ENCODE peak calls at places on chromosomes 7 and 10, in four cellular contexts. One of them, this sample, is unnamed.

GRCh38 chr7:91396-92158 is 100.8 kb upstream of the FAM20C start:
- DNase-seq in ACHN: no peak
- DNase-seq in MM.1S: no peak
- DNase-seq in omental fat pad: no peak
- DNase-seq in this sample: no peak

GRCh38 chr7:139725843-139726484 is 51.8 kb downstream of the HIPK2 start:
- DNase-seq in ACHN: no peak
- DNase-seq in omental fat pad: no peak
- DNase-seq in MM.1S: no peak
- DNase-seq in this sample: no peak

GRCh38 chr7:31096198-31096881 is 44.2 kb downstream of the ADCYAP1R1 start:
- DNase-seq in ACHN: no peak
- DNase-seq in omental fat pad: no peak
- DNase-seq in MM.1S: no peak
- DNase-seq in this sample: no peak

GRCh38 chr10:36256166-36256565 is 614.1 kb upstream of the FZD8 start:
- DNase-seq in omental fat pad: no peak
- DNase-seq in ACHN: no peak
- DNase-seq in MM.1S: no peak
- DNase-seq in this sample: no peak

GRCh38 chr10:88693392-88694020 is 12.5 kb upstream of the LIPK start:
- DNase-seq in omental fat pad: no peak
- DNase-seq in ACHN: peak; percentile 25
- DNase-seq in MM.1S: no peak
- DNase-seq in this sample: no peak

GRCh38 chr10:110862961-110863360 is 8.8 kb upstream of the PDCD4 start:
- DNase-seq in omental fat pad: no peak
- DNase-seq in MM.1S: no peak
- DNase-seq in ACHN: no peak
- DNase-seq in this sample: no peak

GRCh38 chr10:132457328-132458070 is 60.5 kb downstream of the PWWP2B start:
- DNase-seq in MM.1S: peak; percentile 42
- DNase-seq in omental fat pad: no peak
- DNase-seq in ACHN: no peak
- DNase-seq in this sample: peak; percentile 54

GRCh38 chr10:72638586-72639440 is 12.9 kb upstream of the MICU1 start:
- DNase-seq in MM.1S: no peak
- DNase-seq in omental fat pad: no peak
- DNase-seq in ACHN: no peak
- DNase-seq in this sample: no peak

GRCh38 chr7:64874114-64874513 is 29.0 kb upstream of the ZNF273 start:
- DNase-seq in ACHN: no peak
- DNase-seq in MM.1S: no peak
- DNase-seq in omental fat pad: no peak
- DNase-seq in this sample: no peak

GRCh38 chr10:110398419-110399162 is 93.9 kb upstream of the SMNDC1 start:
- DNase-seq in ACHN: peak; percentile 98
- DNase-seq in MM.1S: no peak
- DNase-seq in omental fat pad: peak; percentile 48
- DNase-seq in this sample: no peak

GRCh38 chr10:4241724-4242345 is 456.8 kb upstream of the KLF6 start:
- DNase-seq in omental fat pad: no peak
- DNase-seq in MM.1S: no peak
- DNase-seq in ACHN: no peak
- DNase-seq in this sample: no peak

GRCh38 chr7:128172151-128172550 is 68.9 kb upstream of the LEP start:
- DNase-seq in ACHN: no peak
- DNase-seq in MM.1S: no peak
- DNase-seq in omental fat pad: no peak
- DNase-seq in this sample: no peak

GRCh38 chr7:142481548-142481947 is 223.7 kb upstream of the PRSS58 start:
- DNase-seq in MM.1S: peak; percentile 38
- DNase-seq in omental fat pad: no peak
- DNase-seq in ACHN: peak; percentile 17
- DNase-seq in this sample: no peak

GRCh38 chr10:133246236-133246626 is 8.6 kb downstream of the VENTX start:
- DNase-seq in ACHN: no peak
- DNase-seq in MM.1S: no peak
- DNase-seq in omental fat pad: no peak
- DNase-seq in this sample: no peak

GRCh38 chr10:70742537-70743429 is 42.4 kb downstream of the TBATA start:
- DNase-seq in omental fat pad: no peak
- DNase-seq in ACHN: no peak
- DNase-seq in MM.1S: no peak
- DNase-seq in this sample: no peak